ENCODE peak calls at places on chromosomes 12 and 14, in nine cellular contexts. G is NCI-H2029 treated with DMSO at 0.1 percent for 48 hours; C is stimulated activated CD4-positive, alpha-beta T cell treated with anti-CD3 and anti-CD28 coated beads, Interleukin-4, amount 100 ng/mL, for 48 hours; S is adipocyte; E is HEK293T; I is activated CD4-positive, CD25-positive, alpha-beta regulatory T cell; K is left ventricle myocardium superior; U is cardiac muscle cell; L is naive thymus-derived CD8-positive, alpha-beta T cell. T is an unnamed sample.

GRCh38 chr12:19151298-19151697 is 21.8 kb downstream of the PLEKHA5 start:
- DNase-seq in G (no peak), C (no peak), S (no peak), E (no peak), I (no peak), K (no peak), U (no peak), L (no peak), T (no peak)

GRCh38 chr12:124795081-124795948 is 68.3 kb downstream of the SCARB1 start:
- DNase-seq in G (no peak), C (no peak), S (no peak), E (no peak), I (no peak), K (no peak), U (no peak), L (no peak), T (no peak)

GRCh38 chr12:91100901-91101300 is 10.4 kb downstream of the LUM start:
- DNase-seq in G (no peak), C (no peak), S (no peak), E (no peak), I (no peak), K (no peak), U (peak; percentile 39), L (no peak), T (no peak)

GRCh38 chr12:6539276-6540134 is 5.2 kb downstream of the GAPDH start:
- DNase-seq in G (no peak), C (no peak), S (peak; percentile 28), E (no peak), I (no peak), K (peak; percentile 66), U (no peak), L (no peak), T (no peak)

GRCh38 chr12:132907216-132907615 is 19.8 kb upstream of the CHFR start:
- DNase-seq in G (no peak), C (no peak), S (peak; percentile 17), E (no peak), I (no peak), K (no peak), U (no peak), L (no peak), T (no peak)

GRCh38 chr14:100830681-100831080 is 4.8 kb downstream of the MEG3 start:
- DNase-seq in G (no peak), C (no peak), S (no peak), E (no peak), I (no peak), K (no peak), U (no peak), L (no peak), T (no peak)

GRCh38 chr14:32679927-32680612 is 258.6 kb upstream of the NPAS3 start:
- DNase-seq in G (no peak), C (no peak), S (no peak), E (no peak), I (no peak), K (no peak), U (no peak), L (no peak), T (no peak)

GRCh38 chr12:45131506-45131905 is 80.6 kb upstream of the DBX2 start:
- DNase-seq in G (no peak), C (no peak), S (no peak), E (no peak), I (no peak), K (no peak), U (no peak), L (no peak), T (no peak)

GRCh38 chr12:50057896-50058670 is 687 bp downstream of the ASIC1 start:
- DNase-seq in G (no peak), C (no peak), S (no peak), E (no peak), I (no peak), K (no peak), U (no peak), L (no peak), T (no peak)

GRCh38 chr12:103829092-103829491 is 11.9 kb downstream of the NT5DC3 start:
- DNase-seq in G (no peak), C (no peak), S (peak; percentile 84), E (no peak), I (no peak), K (no peak), U (no peak), L (no peak), T (no peak)

GRCh38 chr14:28766505-28767238 is at the start of gene FOXG1:
- DNase-seq in G (peak; percentile 76), C (no peak), S (no peak), E (peak; percentile 83), I (no peak), K (no peak), U (peak; percentile 34), L (no peak), T (no peak)

GRCh38 chr14:31057035-31057434 is 30.9 kb upstream of the STRN3 start:
- DNase-seq in G (no peak), C (no peak), S (no peak), E (no peak), I (no peak), K (no peak), U (no peak), L (no peak), T (no peak)